ENCODE peak calls at places on chromosome 18, in seven cellular contexts. W, Z, Q, L, X, N and I are unnamed samples.

GRCh38 chr18:55811964-55812363 is 224.0 kb upstream of the TCF4 start:
- DNase-seq in W (no peak), Z (no peak), Q (no peak), L (no peak), X (no peak), N (no peak), I (no peak)

GRCh38 chr18:58584219-58585127 is 44.4 kb downstream of the ALPK2 start:
- DNase-seq in W (peak; percentile 58), Z (peak; percentile 48), Q (no peak), L (peak; percentile 75), X (peak; percentile 47), N (peak; percentile 53), I (peak; percentile 93)

GRCh38 chr18:45588284-45588683 is 27.0 kb upstream of the SLC14A2 start:
- DNase-seq in W (no peak), Z (peak; percentile 56), Q (no peak), L (no peak), X (no peak), N (no peak), I (no peak)

GRCh38 chr18:3449702-3450357 is at the start of gene TGIF1:
- DNase-seq in W (peak; percentile 79), Z (peak; percentile 77), Q (peak; percentile 86), L (peak; percentile 83), X (peak; percentile 77), N (no peak), I (peak; percentile 95)

GRCh38 chr18:78242307-78242643 is 737.3 kb upstream of the SALL3 start:
- DNase-seq in W (no peak), Z (no peak), Q (no peak), L (no peak), X (no peak), N (no peak), I (no peak)

GRCh38 chr18:45887585-45887984 is 62.1 kb downstream of the SIGLEC15 start:
- DNase-seq in W (no peak), Z (no peak), Q (no peak), L (peak; percentile 62), X (no peak), N (no peak), I (no peak)

GRCh38 chr18:61893971-61894750 is 1.4 kb upstream of the RNF152 start:
- DNase-seq in W (peak; percentile 73), Z (peak; percentile 64), Q (peak; percentile 79), L (peak; percentile 51), X (peak; percentile 82), N (peak; percentile 27), I (peak; percentile 78)

GRCh38 chr18:42275949-42276730 is 321.1 kb downstream of the PIK3C3 start:
- DNase-seq in W (no peak), Z (no peak), Q (no peak), L (peak; percentile 15), X (no peak), N (no peak), I (no peak)

GRCh38 chr18:49784427-49785185 is 28.7 kb downstream of the ACAA2 start:
- DNase-seq in W (no peak), Z (peak; percentile 18), Q (no peak), L (peak; percentile 15), X (no peak), N (no peak), I (no peak)

GRCh38 chr18:74286106-74286856 is 5.5 kb downstream of the CYB5A start:
- DNase-seq in W (no peak), Z (peak; percentile 19), Q (no peak), L (peak; percentile 31), X (no peak), N (no peak), I (no peak)

GRCh38 chr18:24491882-24492281 is 31.4 kb downstream of the HRH4 start:
- DNase-seq in W (no peak), Z (no peak), Q (no peak), L (no peak), X (no peak), N (no peak), I (peak; percentile 5)

GRCh38 chr18:79397830-79398761 is 2.4 kb downstream of the NFATC1 start:
- DNase-seq in W (no peak), Z (no peak), Q (no peak), L (no peak), X (no peak), N (no peak), I (no peak)

GRCh38 chr18:77068890-77069312 is 63.7 kb downstream of the MBP start:
- DNase-seq in W (no peak), Z (peak; percentile 28), Q (peak; percentile 47), L (no peak), X (no peak), N (no peak), I (no peak)

GRCh38 chr18:54608008-54608642 is 17.1 kb downstream of the DYNAP start:
- DNase-seq in W (no peak), Z (peak; percentile 1), Q (peak; percentile 5), L (no peak), X (no peak), N (no peak), I (no peak)

GRCh38 chr18:44238449-44238848 is 442.2 kb upstream of the SETBP1 start:
- DNase-seq in W (no peak), Z (no peak), Q (no peak), L (peak; percentile 7), X (no peak), N (no peak), I (no peak)

GRCh38 chr18:3675446-3675845 is 225.5 kb downstream of the TGIF1 start:
- DNase-seq in W (no peak), Z (peak; percentile 43), Q (no peak), L (no peak), X (no peak), N (no peak), I (no peak)

GRCh38 chr18:55353806-55354205 is 234.2 kb downstream of the TCF4 start:
- DNase-seq in W (no peak), Z (no peak), Q (no peak), L (no peak), X (no peak), N (no peak), I (no peak)

DNA sequence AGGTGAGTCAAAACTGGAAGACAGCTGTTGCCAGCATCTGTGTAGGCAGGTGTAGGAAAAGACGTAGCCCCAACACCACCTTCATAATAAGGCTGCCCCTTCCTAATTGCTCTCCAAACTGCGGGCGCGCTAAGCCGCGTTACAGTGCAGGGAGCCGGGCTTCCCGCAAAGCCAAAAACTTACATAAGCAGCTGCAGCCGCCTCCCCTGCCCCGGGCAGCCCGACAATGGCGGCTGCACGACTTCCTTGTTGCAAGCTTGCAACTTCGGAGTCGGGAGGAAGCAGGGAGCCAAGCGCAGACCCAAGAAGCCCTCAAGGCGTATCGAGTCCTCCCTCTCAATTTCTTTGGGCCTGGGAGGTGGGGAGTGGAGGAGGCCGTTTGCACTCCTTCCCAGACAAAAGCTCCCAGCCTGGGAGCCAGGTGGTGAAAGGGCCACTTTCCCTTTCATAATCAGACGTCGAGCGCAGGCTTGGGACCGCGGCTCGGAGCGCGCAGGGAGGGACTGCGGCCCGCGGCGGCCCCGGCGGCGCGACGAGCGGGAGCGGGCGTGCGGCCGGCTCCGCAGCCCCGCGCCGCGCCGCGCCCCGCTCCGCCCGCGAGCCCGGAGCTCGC is 802 bp downstream of the ZBTB14 start:
- DNase-seq in W (peak; percentile 54), Z (peak; percentile 51), Q (peak; percentile 76), L (peak; percentile 75), X (peak; percentile 65), N (no peak), I (peak; percentile 85)
- H2BK120ac ChIP-seq in W (no peak overlapping the region), Z (peak overlapping the region; percentile 68), Q (no peak overlapping the region), L (peak overlapping the region; percentile 55), X (no peak overlapping the region), N (no peak overlapping the region), I (no peak overlapping the region)

GRCh38 chr18:33757037-33757436 is 179.0 kb downstream of the ASXL3 start:
- DNase-seq in W (no peak), Z (peak; percentile 55), Q (peak; percentile 54), L (no peak), X (no peak), N (no peak), I (no peak)
- H2BK120ac ChIP-seq in W (no peak overlapping the region), Z (no peak overlapping the region), Q (no peak overlapping the region), L (no peak overlapping the region), X (no peak overlapping the region), N (no peak overlapping the region), I (no peak overlapping the region)

GRCh38 chr18:36177913-36178312 is 9.4 kb upstream of the MOCOS start:
- DNase-seq in W (no peak), Z (no peak), Q (no peak), L (no peak), X (no peak), N (no peak), I (no peak)

GRCh38 chr18:36176739-36177138 is 10.6 kb upstream of the MOCOS start:
- DNase-seq in W (no peak), Z (peak; percentile 56), Q (no peak), L (peak; percentile 98), X (no peak), N (no peak), I (no peak)

GRCh38 chr18:36176177-36176584 is 11.1 kb upstream of the MOCOS start:
- DNase-seq in W (no peak), Z (no peak), Q (no peak), L (no peak), X (no peak), N (no peak), I (no peak)

GRCh38 chr18:36179562-36180334 is 7.5 kb upstream of the MOCOS start:
- DNase-seq in W (no peak), Z (peak; percentile 96), Q (peak; percentile 57), L (peak; percentile 9), X (no peak), N (no peak), I (no peak)

DNA sequence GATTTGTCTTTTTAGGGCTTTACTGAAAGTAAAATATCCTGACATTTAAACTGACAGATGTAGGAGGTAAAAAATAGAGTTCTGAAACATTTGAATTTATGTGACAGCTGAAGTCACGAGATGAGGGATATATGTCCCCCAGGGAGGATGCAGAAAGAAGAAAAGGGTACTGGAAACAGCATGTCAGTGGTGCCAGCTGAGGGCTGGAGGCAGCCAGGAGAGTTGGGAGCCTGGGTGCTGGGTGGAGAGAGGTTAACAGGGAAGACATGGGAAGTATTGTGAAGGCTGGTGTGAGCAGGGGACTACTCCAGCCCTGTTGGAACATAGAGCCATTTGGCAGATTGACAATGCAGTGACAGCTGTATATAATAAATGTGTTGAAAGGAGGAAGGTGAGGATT is 11.8 kb upstream of the MOCOS start:
- DNase-seq in W (no peak), Z (no peak), Q (no peak), L (no peak), X (no peak), N (no peak), I (no peak)
- H2BK120ac ChIP-seq in W (no peak overlapping the region), Z (no peak overlapping the region), Q (no peak overlapping the region), L (no peak overlapping the region), X (no peak overlapping the region), N (no peak overlapping the region), I (no peak overlapping the region)

DNA sequence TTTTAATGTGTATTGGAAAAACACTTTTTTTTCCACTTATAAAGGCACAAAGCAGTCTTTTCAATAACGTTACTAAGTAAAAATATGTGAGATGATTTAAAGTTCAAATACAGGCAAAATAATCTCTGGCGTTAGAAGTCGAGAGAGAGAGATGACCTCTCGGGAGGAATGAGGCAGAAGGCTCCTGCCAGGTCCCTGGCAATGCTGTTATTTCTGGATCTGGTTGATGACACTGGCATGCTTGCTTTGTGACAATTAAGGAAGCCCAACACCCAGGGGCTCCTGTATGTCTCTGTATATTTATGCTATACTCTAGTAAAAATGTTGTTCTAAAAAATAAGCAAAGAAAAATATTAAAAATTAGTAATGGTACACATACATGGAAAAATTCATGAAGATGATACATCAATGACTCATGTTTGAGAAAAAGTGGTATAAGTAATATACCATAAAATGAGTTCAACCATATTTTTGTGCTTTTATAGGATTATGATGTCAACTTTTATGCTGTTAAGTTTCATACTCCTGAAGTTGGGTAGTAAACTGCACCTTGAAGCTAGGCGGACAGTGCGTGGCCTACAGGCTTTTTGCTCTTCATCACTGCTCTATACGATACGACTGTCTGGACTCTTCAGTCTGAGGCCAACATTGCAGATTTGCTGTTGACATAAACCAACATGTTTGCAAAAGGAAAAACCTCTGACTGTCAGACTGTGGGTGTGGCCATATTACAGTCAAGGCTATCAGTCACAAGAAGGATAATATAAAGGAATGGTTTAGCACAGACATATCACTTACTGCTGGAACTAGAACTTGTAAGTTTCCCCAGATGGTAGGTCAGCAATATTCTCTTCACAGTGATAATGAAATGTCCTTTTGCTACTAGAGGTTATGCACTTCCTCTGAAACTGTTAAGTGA is 19.8 kb downstream of the VPS4B start:
- DNase-seq in W (no peak), Z (no peak), Q (no peak), L (no peak), X (no peak), N (no peak), I (no peak)
- H2BK120ac ChIP-seq in W (no peak overlapping the region), Z (no peak overlapping the region), Q (no peak overlapping the region), L (no peak overlapping the region), X (no peak overlapping the region), N (no peak overlapping the region), I (no peak overlapping the region)